ENCODE peak calls at places on chromosomes 12 and 14, in ten cellular contexts. M, X, Q, H, K, Z, S, E, N and U are unnamed samples.

GRCh38 chr12:56716933-56717880 is 7.9 kb downstream of the NACA start:
- DNase-seq in Z (no peak), H (peak; percentile 9), Q (no peak), E (no peak), S (no peak), K (no peak), X (no peak), M (no peak), N (no peak), U (no peak)

GRCh38 chr14:101004954-101005353 is 101.4 kb upstream of the RTL1 start:
- DNase-seq in E (no peak), Q (peak; percentile 49), K (no peak), Z (no peak), H (peak; percentile 21), S (no peak), X (no peak), N (no peak), M (no peak), U (no peak)

GRCh38 chr14:77864580-77864979 is 64.7 kb downstream of the ADCK1 start:
- DNase-seq in S (no peak), H (no peak), N (no peak), K (no peak), E (no peak), Z (no peak), Q (no peak), X (no peak), M (no peak), U (no peak)

GRCh38 chr14:99586761-99587462 is 17.1 kb downstream of the CCDC85C start:
- DNase-seq in M (no peak), Z (no peak), Q (no peak), N (no peak), S (no peak), K (no peak), E (no peak), X (no peak), H (no peak), U (no peak)

GRCh38 chr12:120234643-120235368 is 30.7 kb downstream of the PXN start:
- DNase-seq in Q (peak; percentile 99), X (peak; percentile 95), M (peak; percentile 99), Z (peak; percentile 96), K (peak; percentile 92), E (peak; percentile 78), N (peak; percentile 45), H (peak; percentile 99), S (peak; percentile 99), U (no peak)

GRCh38 chr12:89574736-89575208 is 48.9 kb upstream of the POC1B start:
- DNase-seq in K (peak; percentile 3), Q (peak; percentile 67), M (peak; percentile 57), Z (no peak), E (no peak), H (peak; percentile 22), X (peak; percentile 47), S (peak; percentile 59), N (no peak), U (no peak)

GRCh38 chr12:52646613-52647012 is 5.4 kb downstream of the KRT2 start:
- DNase-seq in M (no peak), E (no peak), Z (no peak), K (no peak), N (no peak), Q (no peak), X (no peak), H (no peak), S (no peak), U (no peak)

GRCh38 chr12:90978117-90978770 is 23.3 kb upstream of the CCER1 start:
- DNase-seq in N (no peak), H (no peak), X (peak; percentile 46), Z (no peak), M (peak; percentile 87), S (peak; percentile 79), E (no peak), Q (peak; percentile 68), K (peak; percentile 13), U (no peak)

DNA sequence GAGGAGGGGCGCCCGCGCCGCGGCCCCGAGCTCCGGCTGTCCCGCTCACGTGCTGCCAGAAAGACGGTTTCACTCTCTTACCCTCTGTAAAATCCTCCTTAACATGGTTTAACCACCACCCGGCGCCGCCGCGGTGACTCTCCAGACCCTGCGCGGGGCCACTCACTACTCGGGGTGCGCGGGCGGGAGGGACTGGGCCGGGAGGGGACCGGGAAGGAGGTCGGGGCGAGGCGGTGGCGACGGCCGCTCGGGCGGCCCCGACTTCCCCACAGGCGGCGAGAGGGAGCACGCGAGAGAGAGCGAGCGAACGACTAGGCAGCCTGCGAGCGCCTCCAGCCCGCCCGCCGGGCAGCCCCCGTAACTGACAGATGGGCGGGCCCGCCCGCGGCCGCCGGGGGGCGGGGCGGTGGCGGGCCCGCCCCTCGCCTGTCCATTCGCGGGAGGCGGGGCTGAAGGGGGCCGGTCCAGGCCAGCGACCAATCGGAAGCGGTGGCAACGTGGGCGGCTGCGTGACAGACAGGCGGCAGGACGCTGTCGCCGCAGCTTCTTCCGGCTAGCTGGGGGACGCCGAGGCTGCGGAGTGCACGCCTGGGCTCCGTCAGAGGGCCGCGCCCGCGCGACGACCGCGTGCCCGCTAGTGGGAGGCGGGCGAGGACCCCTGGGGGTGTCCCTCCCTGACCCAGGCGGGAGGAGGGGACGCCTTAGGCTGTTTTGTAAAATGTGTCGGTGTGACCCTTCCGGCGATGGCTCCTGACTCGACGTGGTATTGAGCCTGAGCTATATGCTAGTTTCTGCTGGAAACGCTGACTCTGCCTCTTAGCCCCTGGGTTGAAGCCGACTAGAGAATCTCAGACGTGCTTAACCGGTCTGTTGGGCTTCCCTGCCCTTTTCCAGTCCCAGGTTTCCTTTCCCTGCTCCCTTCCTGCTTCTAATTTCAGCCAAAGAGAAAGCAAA is at the start of gene EEA1:
- DNase-seq in E (peak; percentile 99), Q (peak; percentile 97), H (peak; percentile 99), K (peak; percentile 98), M (peak; percentile 92), X (peak; percentile 76), N (peak; percentile 98), S (peak; percentile 96), Z (peak; percentile 99), U (peak; percentile 94)
- TF ChIP-seq CTCF in E (peak; percentile 8), Q (no peak), H (peak; percentile 16), K (peak; percentile 31), M (peak; percentile 26), X (peak; percentile 16), N (no peak), S (peak; percentile 56), Z (peak; percentile 15), U (no peak)

GRCh38 chr14:59913187-59913586 is 6.8 kb upstream of the LRRC9 start:
- DNase-seq in M (no peak), K (no peak), H (no peak), Z (no peak), N (no peak), Q (no peak), S (no peak), E (no peak), X (no peak), U (no peak)

GRCh38 chr14:59919582-59920377 is at the start of gene LRRC9:
- DNase-seq in S (no peak), H (peak; percentile 24), M (no peak), Z (peak; percentile 49), X (no peak), E (peak; percentile 37), N (peak; percentile 74), Q (no peak), K (peak; percentile 75), U (peak; percentile 81)

GRCh38 chr14:59920378-59920683 is 387 bp downstream of the LRRC9 start:
- DNase-seq in K (no peak), H (no peak), S (no peak), X (no peak), Q (no peak), E (no peak), N (no peak), Z (no peak), M (no peak), U (no peak)

GRCh38 chr14:59918824-59919581 is 941 bp upstream of the LRRC9 start:
- DNase-seq in N (peak; percentile 12), M (peak; percentile 53), Z (peak; percentile 46), X (no peak), E (peak; percentile 34), Q (no peak), K (peak; percentile 19), S (peak; percentile 18), H (peak; percentile 42), U (peak; percentile 40)
- TF ChIP-seq CTCF in N (peak; percentile 47), M (peak; percentile 59), Z (peak; percentile 44), X (peak; percentile 41), E (peak; percentile 41), Q (peak; percentile 30), K (peak; percentile 47), S (peak; percentile 73), H (peak; percentile 54), U (peak; percentile 53)

GRCh38 chr14:63388766-63389431 is 70.2 kb upstream of the GPHB5 start:
- DNase-seq in K (peak; percentile 60), N (peak; percentile 69), S (peak; percentile 44), E (peak; percentile 44), Q (peak; percentile 45), X (no peak), Z (peak; percentile 72), M (peak; percentile 71), H (peak; percentile 69), U (no peak)

GRCh38 chr14:63394856-63395255 is 76.1 kb upstream of the GPHB5 start:
- DNase-seq in M (no peak), S (peak; percentile 5), N (no peak), Z (no peak), X (no peak), E (no peak), Q (no peak), H (no peak), K (no peak), U (no peak)

GRCh38 chr14:63393002-63393401 is 74.3 kb upstream of the GPHB5 start:
- DNase-seq in K (no peak), H (no peak), Q (no peak), M (no peak), N (no peak), S (no peak), E (no peak), X (no peak), Z (no peak), U (no peak)

GRCh38 chr14:63398952-63399351 is 80.2 kb upstream of the GPHB5 start:
- DNase-seq in X (no peak), M (no peak), K (no peak), H (no peak), S (no peak), Z (no peak), E (no peak), N (no peak), Q (no peak), U (no peak)

GRCh38 chr14:63394432-63394831 is 75.7 kb upstream of the GPHB5 start:
- DNase-seq in Z (no peak), H (no peak), S (no peak), E (no peak), K (no peak), N (no peak), X (no peak), M (peak; percentile 16), Q (no peak), U (no peak)
- TF ChIP-seq CTCF in Z (no peak), H (no peak), S (no peak), E (no peak), K (no peak), N (no peak), X (no peak), M (no peak), Q (no peak), U (no peak)

GRCh38 chr12:109612003-109612402 is 38.4 kb downstream of the MVK start:
- DNase-seq in Q (no peak), H (no peak), S (no peak), N (no peak), E (no peak), Z (no peak), K (no peak), M (no peak), X (no peak), U (no peak)

GRCh38 chr12:109613611-109614455 is 40.2 kb downstream of the MVK start:
- DNase-seq in M (no peak), H (no peak), K (no peak), Z (no peak), E (no peak), S (no peak), X (no peak), Q (no peak), N (no peak), U (no peak)

GRCh38 chr12:109610523-109610922 is 36.9 kb downstream of the MVK start:
- DNase-seq in E (no peak), K (no peak), H (no peak), Q (no peak), N (no peak), S (no peak), M (no peak), Z (no peak), X (no peak), U (no peak)

GRCh38 chr12:109611223-109611622 is 37.6 kb downstream of the MVK start:
- DNase-seq in H (no peak), Q (no peak), M (no peak), E (no peak), X (no peak), Z (no peak), S (no peak), N (no peak), K (no peak), U (no peak)

GRCh38 chr12:109612975-109613502 is 39.4 kb downstream of the MVK start:
- DNase-seq in Z (no peak), X (no peak), N (no peak), S (peak; percentile 3), K (no peak), M (peak; percentile 6), E (no peak), Q (no peak), H (no peak), U (no peak)
- TF ChIP-seq CTCF in Z (no peak), X (peak; percentile 38), N (peak; percentile 56), S (peak; percentile 65), K (no peak), M (peak; percentile 35), E (no peak), Q (peak; percentile 31), H (no peak), U (no peak)